ENCODE peak calls at places on chromosomes 1 and 21, in nine cellular contexts. S is epithelial cell of esophagus; D is kidney epithelial cell; R is lower lobe of right lung; K is CD4-positive, alpha-beta T cell; W is Peyer's patch; M is GM10248; G is dorsolateral prefrontal cortex; A is GM20000. O is an unnamed sample.

GRCh38 chr1:16367258-16367967 is 371 bp downstream of the SZRD1 start:
- DNase-seq in A (peak), R (peak), M (peak), W (no peak), S (peak), D (peak), G (peak), K (peak), O (no peak)

GRCh38 chr1:235643837-235644692 is 5.5 kb downstream of the GNG4 start:
- DNase-seq in A (no peak), S (no peak), K (no peak), G (no peak), D (no peak), W (no peak), R (no peak), M (no peak), O (no peak)

GRCh38 chr1:151680812-151681211 is 35.8 kb downstream of the CELF3 start:
- DNase-seq in A (no peak), W (no peak), S (peak), G (no peak), K (no peak), D (peak), M (no peak), R (no peak), O (no peak)

GRCh38 chr1:51973587-51974474 is 16.7 kb downstream of the RAB3B start:
- DNase-seq in S (no peak), R (no peak), A (no peak), G (no peak), K (no peak), D (no peak), W (no peak), M (no peak), O (no peak)

GRCh38 chr1:63621698-63622097 is 28.5 kb downstream of the PGM1 start:
- DNase-seq in S (peak), W (no peak), M (no peak), G (no peak), A (no peak), K (no peak), D (no peak), R (no peak), O (no peak)

GRCh38 chr1:236095705-236096500 is 31.0 kb upstream of the NID1 start:
- DNase-seq in D (no peak), M (no peak), W (no peak), S (no peak), G (no peak), A (no peak), K (no peak), R (no peak), O (no peak)

GRCh38 chr1:46011121-46011695 is 121.2 kb downstream of the PIK3R3 start:
- DNase-seq in M (no peak), A (no peak), S (peak), K (no peak), R (no peak), G (no peak), W (no peak), D (no peak), O (no peak)

GRCh38 chr1:116944613-116945012 is 34.9 kb downstream of the PTGFRN start:
- DNase-seq in K (no peak), M (no peak), D (no peak), S (no peak), G (no peak), A (no peak), W (no peak), R (no peak), O (no peak)

GRCh38 chr1:215845224-215845902 is 278.3 kb downstream of the KCTD3 start:
- DNase-seq in M (no peak), S (peak), W (no peak), K (no peak), R (no peak), G (no peak), A (no peak), D (peak), O (no peak)

GRCh38 chr21:42424848-42425602 is 21.3 kb downstream of the UBASH3A start:
- DNase-seq in K (peak), A (peak), G (no peak), R (peak), M (no peak), S (no peak), D (no peak), W (no peak), O (peak)

GRCh38 chr1:178533547-178533946 is 20.6 kb downstream of the TEX35 start:
- DNase-seq in M (no peak), D (no peak), W (no peak), R (no peak), A (no peak), G (no peak), K (no peak), S (no peak), O (no peak)

GRCh38 chr1:17276568-17276967 is 27.7 kb downstream of the PADI3 start:
- DNase-seq in K (no peak), A (no peak), D (no peak), M (no peak), S (peak), G (no peak), W (peak), R (peak), O (no peak)

GRCh38 chr1:153774780-153775431 is at the start of gene SLC27A3:
- DNase-seq in K (no peak), D (no peak), G (peak), M (no peak), W (peak), R (no peak), S (peak), A (peak), O (no peak)

GRCh38 chr1:3664700-3665375 is 12.5 kb downstream of the TP73 start:
- DNase-seq in K (no peak), W (no peak), R (no peak), A (no peak), D (no peak), G (no peak), S (peak), M (no peak), O (no peak)

GRCh38 chr1:35962952-35963351 is 32.0 kb downstream of the AGO3 start:
- DNase-seq in K (no peak), R (no peak), D (no peak), G (no peak), W (no peak), S (no peak), A (no peak), M (no peak), O (no peak)

GRCh38 chr1:47571161-47571560 is 133.3 kb downstream of the FOXD2 start:
- DNase-seq in D (no peak), M (no peak), R (no peak), G (no peak), A (no peak), W (no peak), S (no peak), K (no peak), O (no peak)

GRCh38 chr1:43976890-43977289 is 2.1 kb upstream of the B4GALT2 start:
- DNase-seq in A (no peak), S (no peak), R (no peak), G (no peak), D (no peak), W (no peak), M (no peak), K (no peak), O (no peak)

GRCh38 chr1:68321084-68321685 is 88.9 kb upstream of the WLS start:
- DNase-seq in R (peak), S (peak), A (peak), G (peak), K (no peak), M (peak), D (peak), W (peak), O (no peak)

GRCh38 chr1:10459185-10459584 is 9.4 kb downstream of the CORT start:
- DNase-seq in A (no peak), W (no peak), R (no peak), S (peak), G (no peak), M (no peak), K (no peak), D (peak), O (no peak)

GRCh38 chr1:169295425-169295824 is 72.2 kb downstream of the NME7 start:
- DNase-seq in D (no peak), G (no peak), M (no peak), K (no peak), S (no peak), W (no peak), R (no peak), A (no peak), O (no peak)

GRCh38 chr1:15963968-15964648 is 11.8 kb downstream of the ZBTB17 start:
- DNase-seq in M (peak), A (peak), G (no peak), S (no peak), D (no peak), W (no peak), R (no peak), K (no peak), O (no peak)

GRCh38 chr1:230542681-230543080 is 99.6 kb upstream of the COG2 start:
- DNase-seq in G (no peak), S (no peak), A (no peak), K (no peak), M (no peak), D (no peak), W (no peak), R (no peak), O (no peak)

GRCh38 chr21:15732290-15732995 is 2.7 kb downstream of the USP25 start:
- DNase-seq in W (no peak), R (no peak), K (no peak), G (no peak), D (peak), A (peak), M (peak), S (peak), O (no peak)

GRCh38 chr1:175192111-175192629 is 406 bp downstream of the KIAA0040 start:
- DNase-seq in S (peak), W (peak), A (peak), R (peak), M (peak), D (no peak), G (no peak), K (no peak), O (no peak)

GRCh38 chr21:36428789-36429671 is 43.8 kb downstream of the CHAF1B start:
- DNase-seq in W (no peak), S (no peak), G (no peak), D (peak), R (no peak), M (no peak), A (no peak), K (no peak), O (no peak)

GRCh38 chr1:244067893-244068292 is 16.8 kb downstream of the ZBTB18 start:
- DNase-seq in G (no peak), D (peak), S (no peak), R (no peak), M (no peak), K (no peak), W (peak), A (no peak), O (no peak)

GRCh38 chr1:21436488-21437340 is 3.2 kb upstream of the NBPF3 start:
- DNase-seq in D (no peak), S (peak), W (no peak), G (no peak), M (no peak), R (peak), A (no peak), K (no peak), O (no peak)

GRCh38 chr1:203307690-203308126 is 2.4 kb downstream of the BTG2 start:
- DNase-seq in K (no peak), A (no peak), D (no peak), G (no peak), W (no peak), M (no peak), R (no peak), S (no peak), O (no peak)
- TF ChIP-seq CTCF in K (no peak), A (no peak), D (no peak), G (no peak), W (no peak), M (no peak), R (no peak), S (no peak), O (no peak)

DNA sequence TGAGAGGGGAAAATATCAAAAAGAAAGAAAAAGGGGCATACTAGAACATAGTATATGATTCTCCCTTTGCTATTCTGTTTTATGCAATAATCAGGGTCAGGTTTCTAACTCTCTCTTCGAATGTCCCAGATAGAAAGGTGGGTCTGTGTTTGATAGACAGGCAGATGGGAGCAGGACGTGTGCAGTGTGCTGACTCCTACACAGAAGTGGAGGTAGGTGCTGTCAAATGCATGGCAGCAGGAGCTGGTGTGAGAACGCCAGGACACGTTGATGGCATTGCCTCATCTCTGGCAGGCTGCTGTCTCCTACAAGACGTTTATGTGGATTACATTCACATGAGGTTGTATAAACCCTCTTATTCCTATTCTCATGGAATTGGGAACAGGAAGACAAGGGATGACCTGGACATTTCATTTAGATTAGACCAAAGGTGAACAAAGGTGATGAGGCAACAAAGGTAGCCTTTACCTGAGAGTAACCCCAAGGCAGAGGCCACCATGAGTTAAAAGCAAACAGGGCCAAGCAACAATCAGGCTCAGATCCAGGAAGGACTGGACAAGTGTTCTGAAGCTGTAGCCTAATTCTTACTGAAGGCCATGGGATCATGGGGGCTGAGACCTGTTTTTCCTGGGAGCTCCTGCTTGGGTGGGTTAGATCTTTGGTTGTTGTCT is 37.8 kb downstream of the KCNK1 start:
- DNase-seq in G (no peak), D (no peak), M (no peak), R (no peak), K (no peak), S (no peak), A (no peak), W (no peak), O (no peak)
- TF ChIP-seq CTCF in G (no peak), D (no peak), M (no peak), R (no peak), K (no peak), S (no peak), A (no peak), W (no peak), O (no peak)

GRCh38 chr1:37509181-37509580 is 5.4 kb downstream of the MEAF6 start:
- DNase-seq in R (no peak), A (no peak), G (no peak), D (no peak), K (no peak), M (peak), S (peak), W (no peak), O (no peak)
- TF ChIP-seq CTCF in R (no peak), A (no peak), G (no peak), D (peak), K (no peak), M (peak), S (peak), W (no peak), O (no peak)

DNA sequence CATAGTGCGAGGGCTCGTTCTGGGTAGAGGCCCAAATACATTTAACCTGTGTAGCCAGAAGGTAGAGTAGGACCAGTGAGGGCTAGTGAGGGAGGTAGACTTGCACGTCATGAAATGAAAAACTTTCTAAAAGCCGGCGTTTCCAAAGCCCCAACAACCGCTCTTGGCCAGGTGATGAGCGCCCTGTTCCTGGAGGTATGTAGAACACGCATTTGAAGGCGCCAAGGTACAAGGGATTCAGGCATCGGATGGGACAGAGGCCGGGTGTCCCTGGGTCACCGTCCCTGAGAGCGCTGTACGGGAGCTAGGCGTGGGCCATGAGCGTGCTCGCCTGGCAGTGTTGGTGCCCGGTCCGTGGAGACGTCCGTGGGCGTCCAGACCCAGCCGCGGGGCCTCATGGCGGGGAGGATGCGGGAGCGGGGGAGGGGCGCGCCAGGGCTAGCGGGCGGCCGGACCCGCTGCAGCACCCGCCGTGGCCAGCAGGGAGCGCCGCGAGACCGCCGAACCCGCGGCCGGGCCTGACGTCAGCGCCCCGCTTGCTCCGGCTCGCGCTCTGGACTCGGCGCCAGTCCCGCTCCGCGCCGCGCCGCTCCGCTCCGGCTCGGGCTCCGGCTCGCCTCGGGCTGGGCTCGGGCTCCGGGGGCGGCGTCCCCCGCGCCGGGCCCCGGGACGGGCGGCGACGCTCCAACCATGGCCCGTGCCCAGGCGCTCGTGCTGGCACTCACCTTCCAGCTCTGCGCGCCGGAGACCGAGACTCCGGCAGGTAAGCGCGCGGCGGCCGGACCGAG is at the start of gene PTPRU:
- DNase-seq in S (peak), G (peak), W (peak), D (no peak), K (peak), A (peak), M (peak), R (peak), O (peak)
- TF ChIP-seq CTCF in S (peak), G (peak), W (peak), D (no peak), K (peak), A (peak), M (peak), R (peak), O (peak)

GRCh38 chr1:59016390-59016789 is 232.5 kb upstream of the JUN start:
- DNase-seq in K (no peak), G (no peak), W (no peak), D (no peak), M (no peak), A (no peak), R (no peak), S (peak), O (no peak)
- TF ChIP-seq CTCF in K (no peak), G (no peak), W (no peak), D (peak), M (no peak), A (no peak), R (no peak), S (peak), O (no peak)

GRCh38 chr1:83588140-83588539 is 410.8 kb downstream of the TTLL7 start:
- DNase-seq in M (no peak), W (no peak), S (no peak), D (no peak), K (no peak), R (no peak), A (no peak), G (no peak), O (no peak)

GRCh38 chr1:83596331-83596730 is 402.6 kb downstream of the TTLL7 start:
- DNase-seq in W (no peak), D (no peak), S (no peak), R (no peak), G (no peak), K (no peak), A (no peak), M (no peak), O (no peak)

GRCh38 chr1:83593073-83593472 is 405.9 kb downstream of the TTLL7 start:
- DNase-seq in G (no peak), D (no peak), K (no peak), R (no peak), W (no peak), S (no peak), A (no peak), M (no peak), O (no peak)
- TF ChIP-seq CTCF in G (no peak), D (no peak), K (no peak), R (no peak), W (no peak), S (no peak), A (no peak), M (no peak), O (no peak)

DNA sequence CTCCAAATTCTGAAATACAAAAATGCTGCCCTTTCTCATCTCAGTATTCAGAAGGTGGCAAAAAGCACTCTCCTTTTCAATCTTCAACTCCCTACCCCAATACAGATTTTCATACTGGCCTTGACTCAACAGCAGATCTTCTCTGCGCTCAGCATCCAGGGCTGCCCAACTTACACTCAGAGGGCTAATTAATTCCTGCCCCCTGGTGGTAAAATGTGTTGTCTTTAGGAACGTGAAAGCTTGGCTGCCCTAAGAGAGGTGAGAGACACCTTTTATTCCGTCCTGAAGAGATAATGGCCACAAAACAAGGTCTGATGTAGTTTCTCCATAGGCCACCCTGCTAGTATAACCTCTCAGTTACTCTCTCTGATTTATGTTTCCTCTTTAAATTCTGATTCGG is 25.0 kb downstream of the KRTAP24-1 start:
- DNase-seq in M (no peak), A (no peak), D (no peak), W (no peak), K (no peak), G (no peak), R (no peak), S (peak), O (no peak)
- TF ChIP-seq CTCF in M (no peak), A (no peak), D (peak), W (no peak), K (no peak), G (no peak), R (no peak), S (peak), O (no peak)

GRCh38 chr1:203167913-203168200 is 7.8 kb downstream of the MYBPH start:
- DNase-seq in W (peak), G (no peak), R (no peak), K (no peak), D (no peak), A (no peak), M (no peak), S (no peak), O (no peak)

GRCh38 chr1:203165101-203165799 is 10.4 kb downstream of the MYBPH start:
- DNase-seq in R (peak), W (no peak), A (no peak), M (no peak), S (no peak), K (no peak), D (no peak), G (no peak), O (no peak)

GRCh38 chr1:203165800-203166161 is 9.8 kb downstream of the MYBPH start:
- DNase-seq in W (no peak), D (no peak), R (no peak), S (no peak), M (no peak), K (no peak), G (no peak), A (no peak), O (no peak)

GRCh38 chr1:203167026-203167912 is 8.4 kb downstream of the MYBPH start:
- DNase-seq in S (no peak), K (no peak), A (no peak), G (no peak), M (no peak), D (no peak), R (no peak), W (no peak), O (no peak)

DNA sequence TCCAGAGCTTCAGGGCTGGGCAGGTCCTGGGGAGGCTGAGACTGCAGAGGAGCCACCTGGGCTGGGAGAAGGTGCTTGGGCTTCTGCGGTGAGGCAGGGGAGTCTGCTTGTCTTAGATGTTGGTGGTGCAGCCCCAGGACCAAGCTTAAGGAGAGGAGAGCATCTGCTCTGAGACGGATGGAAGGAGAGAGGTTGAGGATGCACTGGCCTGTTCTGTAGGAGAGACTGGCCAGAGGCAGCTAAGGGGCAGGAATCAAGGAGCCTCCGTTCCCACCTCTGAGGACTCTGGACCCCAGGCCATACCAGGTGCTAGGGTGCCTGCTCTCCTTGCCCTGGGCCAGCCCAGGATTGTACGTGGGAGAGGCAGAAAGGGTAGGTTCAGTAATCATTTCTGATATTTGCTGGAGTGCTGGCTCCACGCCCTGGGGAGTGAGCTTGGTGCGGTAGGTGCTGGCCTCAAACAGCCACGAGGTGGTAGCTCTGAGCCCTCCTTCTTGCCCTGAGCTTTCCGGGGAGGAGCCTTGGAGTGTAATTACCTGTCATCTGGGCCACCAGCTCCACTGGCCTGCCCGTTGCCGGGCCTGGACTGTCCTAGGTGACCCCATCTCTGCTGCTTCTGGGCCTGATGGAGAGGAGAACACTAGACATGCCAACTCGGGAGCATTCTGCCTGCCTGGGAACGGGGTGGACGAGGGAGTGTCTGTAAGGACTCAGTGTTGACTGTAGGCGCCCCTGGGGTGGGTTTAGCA is 9.3 kb downstream of the MYBPH start:
- DNase-seq in R (no peak), D (no peak), G (no peak), S (peak), K (no peak), A (peak), M (peak), W (peak), O (no peak)
- TF ChIP-seq CTCF in R (peak), D (peak), G (no peak), S (peak), K (no peak), A (peak), M (peak), W (no peak), O (no peak)

O was measured in CD8-positive, alpha-beta T cell.